ENCODE peak calls at places on chromosomes 13 and 19, in nine cellular contexts. H is right atrium auricular region; M is activated CD4-positive, alpha-beta T cell treated with anti-CD3 and anti-CD28 coated beads, Interleukin-2, amount 10 ng/mL, durations not matched to agents 7 days and 5 days; T is activated T-helper 1 cell treated with anti-CD3 and anti-CD28 coated beads, Interleukin-12 subunit alpha, Interleukin-12 subunit beta, Interleukin-2, Interleukin-4 antibody, amounts not matched to agents 30 ng/mL and 10 ng/mL and 1 ng/mL, durations not matched to agents 14 hours and 24 hours and 36 hours; X is iPS DF 6.9; R is AML-193; F is mucosa of gallbladder; S is body of pancreas; Q is B cell. V is an unnamed sample.

GRCh38 chr19:33683881-33684549 is 62.3 kb downstream of the CHST8 start:
- DNase-seq in H (no peak), M (peak; percentile 8), T (no peak), X (peak; percentile 55), R (no peak), F (peak; percentile 43), S (peak; percentile 61), Q (no peak), V (no peak)

GRCh38 chr13:51006067-51006800 is 96.6 kb downstream of the RNASEH2B start:
- DNase-seq in H (no peak), M (no peak), T (no peak), X (no peak), R (no peak), F (no peak), S (no peak), Q (no peak), V (no peak)

GRCh38 chr13:70183041-70183440 is 74.8 kb upstream of the KLHL1 start:
- DNase-seq in H (no peak), M (no peak), T (no peak), X (no peak), R (no peak), F (no peak), S (no peak), Q (no peak), V (no peak)

GRCh38 chr19:38453596-38453995 is 20.1 kb downstream of the RYR1 start:
- DNase-seq in H (no peak), M (no peak), T (no peak), X (no peak), R (no peak), F (no peak), S (no peak), Q (no peak), V (no peak)

GRCh38 chr19:18433039-18433691 is 4.8 kb downstream of the ISYNA1 start:
- DNase-seq in H (no peak), M (no peak), T (no peak), X (no peak), R (no peak), F (no peak), S (peak; percentile 42), Q (peak; percentile 66), V (no peak)

GRCh38 chr19:50501186-50501567 is 9.8 kb downstream of the JOSD2 start:
- DNase-seq in H (no peak), M (no peak), T (no peak), X (no peak), R (no peak), F (no peak), S (no peak), Q (no peak), V (no peak)

GRCh38 chr19:11234486-11235075 is 4.8 kb upstream of the ANGPTL8 start:
- DNase-seq in H (no peak), M (no peak), T (no peak), X (no peak), R (no peak), F (no peak), S (peak; percentile 44), Q (no peak), V (no peak)

GRCh38 chr19:55559684-55560083 is 14.3 kb upstream of the SBK3 start:
- DNase-seq in H (no peak), M (no peak), T (no peak), X (no peak), R (no peak), F (no peak), S (no peak), Q (no peak), V (no peak)

GRCh38 chr13:68076046-68076445 is 845.9 kb upstream of the PCDH9 start:
- DNase-seq in H (no peak), M (no peak), T (no peak), X (no peak), R (no peak), F (no peak), S (no peak), Q (no peak), V (no peak)

GRCh38 chr13:35699181-35699580 is 222.7 kb upstream of the MAB21L1 start:
- DNase-seq in H (peak; percentile 69), M (no peak), T (no peak), X (no peak), R (no peak), F (no peak), S (no peak), Q (no peak), V (no peak)

GRCh38 chr13:91185294-91185863 is 162.1 kb upstream of the MIR17HG start:
- DNase-seq in H (no peak), M (no peak), T (no peak), X (no peak), R (peak; percentile 16), F (no peak), S (no peak), Q (no peak), V (no peak)

GRCh38 chr19:15672580-15673175 is at the start of gene CYP4F12:
- DNase-seq in H (peak; percentile 90), M (no peak), T (no peak), X (no peak), R (no peak), F (peak; percentile 92), S (peak; percentile 63), Q (no peak), V (no peak)

GRCh38 chr13:44573790-44574465 is 2.2 kb downstream of the TSC22D1 start:
- DNase-seq in H (no peak), M (no peak), T (no peak), X (no peak), R (peak; percentile 46), F (no peak), S (peak; percentile 55), Q (no peak), V (no peak)

GRCh38 chr19:56884481-56884880 is 44.0 kb upstream of the PEG3 start:
- DNase-seq in H (no peak), M (no peak), T (no peak), X (no peak), R (no peak), F (no peak), S (no peak), Q (no peak), V (no peak)

GRCh38 chr13:101523732-101524131 is 71.3 kb downstream of the ITGBL1 start:
- DNase-seq in H (peak; percentile 65), M (no peak), T (no peak), X (no peak), R (no peak), F (no peak), S (no peak), Q (no peak), V (no peak)

GRCh38 chr19:55609326-55609725 is 3.9 kb downstream of the ZNF865 start:
- DNase-seq in H (no peak), M (no peak), T (no peak), X (no peak), R (no peak), F (no peak), S (no peak), Q (no peak), V (no peak)

GRCh38 chr19:41265376-41266153 is 1.4 kb downstream of the HNRNPUL1 start:
- DNase-seq in H (no peak), M (no peak), T (no peak), X (no peak), R (no peak), F (no peak), S (peak; percentile 10), Q (no peak), V (no peak)

GRCh38 chr19:51549533-51550324 is 18.3 kb upstream of the SIGLEC6 start:
- DNase-seq in H (peak; percentile 30), M (no peak), T (no peak), X (no peak), R (no peak), F (no peak), S (no peak), Q (no peak), V (no peak)

GRCh38 chr19:29129148-29129547 is 83.8 kb downstream of the UQCRFS1 start:
- DNase-seq in H (no peak), M (no peak), T (no peak), X (no peak), R (no peak), F (no peak), S (no peak), Q (no peak), V (no peak)

GRCh38 chr19:30093966-30094770 is 152.1 kb downstream of the URI1 start:
- DNase-seq in H (no peak), M (no peak), T (no peak), X (no peak), R (no peak), F (no peak), S (no peak), Q (no peak), V (no peak)

GRCh38 chr19:41876847-41877489 is at the start of gene CD79A:
- DNase-seq in H (no peak), M (no peak), T (no peak), X (no peak), R (no peak), F (no peak), S (no peak), Q (peak; percentile 99), V (no peak)

V was measured in KG1.